ENCODE peak calls at places on chromosomes 2 and 18, in six cellular contexts. I, D, A, Q, W and J are unnamed samples.

GRCh38 chr2:25249785-25250184 is 81.4 kb upstream of the POMC start:
- DNase-seq in I (no peak), D (no peak), A (no peak), Q (no peak), W (no peak), J (no peak)

GRCh38 chr2:53450885-53451284 is 316.7 kb upstream of the CHAC2 start:
- DNase-seq in I (no peak), D (no peak), A (peak), Q (no peak), W (no peak), J (no peak)

GRCh38 chr2:47041065-47041464 is 114.0 kb downstream of the STPG4 start:
- DNase-seq in I (no peak), D (no peak), A (no peak), Q (no peak), W (no peak), J (no peak)

GRCh38 chr2:95017836-95018235 is 7.7 kb upstream of the MAL start:
- DNase-seq in I (no peak), D (no peak), A (no peak), Q (no peak), W (no peak), J (no peak)

GRCh38 chr2:130898553-130898952 is 61.8 kb downstream of the ARHGEF4 start:
- DNase-seq in I (no peak), D (no peak), A (no peak), Q (no peak), W (no peak), J (no peak)

GRCh38 chr2:127621981-127622431 is 23.9 kb upstream of the GPR17 start:
- DNase-seq in I (no peak), D (no peak), A (no peak), Q (no peak), W (no peak), J (no peak)

GRCh38 chr2:36032046-36032445 is 323.5 kb upstream of the CRIM1 start:
- DNase-seq in I (no peak), D (no peak), A (no peak), Q (no peak), W (no peak), J (no peak)

GRCh38 chr18:37243756-37244155 is 321.8 kb downstream of the CELF4 start:
- DNase-seq in I (no peak), D (peak), A (no peak), Q (no peak), W (no peak), J (no peak)

GRCh38 chr2:70104231-70105111 is 17.2 kb downstream of the PCBP1 start:
- DNase-seq in I (peak), D (peak), A (no peak), Q (peak), W (no peak), J (no peak)

GRCh38 chr2:41129988-41130387 is 678.1 kb upstream of the SLC8A1 start:
- DNase-seq in I (no peak), D (no peak), A (no peak), Q (no peak), W (no peak), J (no peak)